ENCODE peak calls at places on chromosome 13, in six cellular contexts. One of them, this sample, is unnamed.

GRCh38 chr13:40377783-40378182 is 288.7 kb downstream of the FOXO1 start:
- DNase-seq in trophoblast cell: no peak
- DNase-seq in H9: no peak
- DNase-seq in IMR-90: no peak
- DNase-seq in H1: no peak
- DNase-seq in mesenchymal stem cell: no peak
- DNase-seq in this sample: no peak

GRCh38 chr13:105608132-105608531 is 927.3 kb downstream of the EFNB2 start:
- DNase-seq in trophoblast cell: no peak
- DNase-seq in H9: no peak
- DNase-seq in IMR-90: no peak
- DNase-seq in H1: no peak
- DNase-seq in mesenchymal stem cell: no peak
- DNase-seq in this sample: no peak

GRCh38 chr13:34076319-34076718 is 258.4 kb downstream of the RFC3 start:
- DNase-seq in trophoblast cell: no peak
- DNase-seq in H9: no peak
- DNase-seq in IMR-90: no peak
- DNase-seq in H1: no peak
- DNase-seq in mesenchymal stem cell: peak
- DNase-seq in this sample: no peak

GRCh38 chr13:75910591-75910990 is 274.5 kb downstream of the LMO7 start:
- DNase-seq in trophoblast cell: no peak
- DNase-seq in H9: no peak
- DNase-seq in IMR-90: no peak
- DNase-seq in H1: no peak
- DNase-seq in mesenchymal stem cell: no peak
- DNase-seq in this sample: no peak

GRCh38 chr13:45564108-45564507 is 51.4 kb downstream of the ERICH6B start:
- DNase-seq in trophoblast cell: no peak
- DNase-seq in H9: no peak
- DNase-seq in IMR-90: peak
- DNase-seq in H1: no peak
- DNase-seq in mesenchymal stem cell: peak
- DNase-seq in this sample: peak

GRCh38 chr13:23928985-23929384 is 31.7 kb upstream of the C1QTNF9B start:
- DNase-seq in trophoblast cell: peak
- DNase-seq in H9: no peak
- DNase-seq in IMR-90: peak
- DNase-seq in H1: no peak
- DNase-seq in mesenchymal stem cell: peak
- DNase-seq in this sample: no peak

GRCh38 chr13:110651726-110652230 is 36.4 kb downstream of the NAXD start:
- DNase-seq in trophoblast cell: no peak
- DNase-seq in H9: no peak
- DNase-seq in IMR-90: no peak
- DNase-seq in H1: no peak
- DNase-seq in mesenchymal stem cell: no peak
- DNase-seq in this sample: no peak

GRCh38 chr13:33764716-33765115 is 53.2 kb upstream of the RFC3 start:
- DNase-seq in trophoblast cell: no peak
- DNase-seq in H9: no peak
- DNase-seq in IMR-90: no peak
- DNase-seq in H1: no peak
- DNase-seq in mesenchymal stem cell: no peak
- DNase-seq in this sample: no peak

GRCh38 chr13:114022876-114023275 is 49.0 kb upstream of the C13orf46 start:
- DNase-seq in trophoblast cell: no peak
- DNase-seq in H9: no peak
- DNase-seq in IMR-90: no peak
- DNase-seq in H1: no peak
- DNase-seq in mesenchymal stem cell: no peak
- DNase-seq in this sample: no peak

GRCh38 chr13:109275848-109276247 is 510.5 kb downstream of the IRS2 start:
- DNase-seq in trophoblast cell: no peak
- DNase-seq in H9: peak
- DNase-seq in IMR-90: no peak
- DNase-seq in H1: no peak
- DNase-seq in mesenchymal stem cell: peak
- DNase-seq in this sample: no peak

GRCh38 chr13:57470491-57470890 is 161.1 kb upstream of the PCDH17 start:
- DNase-seq in trophoblast cell: no peak
- DNase-seq in H9: no peak
- DNase-seq in IMR-90: no peak
- DNase-seq in H1: no peak
- DNase-seq in mesenchymal stem cell: no peak
- DNase-seq in this sample: no peak

GRCh38 chr13:31794452-31794851 is 55.1 kb downstream of the RXFP2 start:
- DNase-seq in trophoblast cell: no peak
- DNase-seq in H9: no peak
- DNase-seq in IMR-90: no peak
- DNase-seq in H1: no peak
- DNase-seq in mesenchymal stem cell: no peak
- DNase-seq in this sample: no peak

GRCh38 chr13:94454906-94455305 is 24.6 kb downstream of the DCT start:
- DNase-seq in trophoblast cell: no peak
- DNase-seq in H9: no peak
- DNase-seq in IMR-90: peak
- DNase-seq in H1: no peak
- DNase-seq in mesenchymal stem cell: no peak
- DNase-seq in this sample: no peak

GRCh38 chr13:61013782-61014181 is 401.9 kb downstream of the PCDH20 start:
- DNase-seq in trophoblast cell: no peak
- DNase-seq in H9: no peak
- DNase-seq in IMR-90: no peak
- DNase-seq in H1: no peak
- DNase-seq in mesenchymal stem cell: no peak
- DNase-seq in this sample: no peak

GRCh38 chr13:35747594-35747993 is 271.1 kb upstream of the MAB21L1 start:
- DNase-seq in trophoblast cell: no peak
- DNase-seq in H9: no peak
- DNase-seq in IMR-90: no peak
- DNase-seq in H1: peak
- DNase-seq in mesenchymal stem cell: no peak
- DNase-seq in this sample: no peak

GRCh38 chr13:110403721-110404120 is 96.6 kb downstream of the COL4A2 start:
- DNase-seq in trophoblast cell: peak
- DNase-seq in H9: no peak
- DNase-seq in IMR-90: peak
- DNase-seq in H1: no peak
- DNase-seq in mesenchymal stem cell: peak
- DNase-seq in this sample: no peak

GRCh38 chr13:84137292-84137691 is 255.0 kb upstream of the SLITRK1 start:
- DNase-seq in trophoblast cell: no peak
- DNase-seq in H9: no peak
- DNase-seq in IMR-90: no peak
- DNase-seq in H1: no peak
- DNase-seq in mesenchymal stem cell: peak
- DNase-seq in this sample: no peak

GRCh38 chr13:106210327-106210726 is 325.1 kb downstream of the EFNB2 start:
- DNase-seq in trophoblast cell: no peak
- DNase-seq in H9: no peak
- DNase-seq in IMR-90: peak
- DNase-seq in H1: no peak
- DNase-seq in mesenchymal stem cell: peak
- DNase-seq in this sample: no peak

GRCh38 chr13:112954488-112955270 is 14.3 kb upstream of the MCF2L start:
- DNase-seq in trophoblast cell: no peak
- DNase-seq in H9: no peak
- DNase-seq in IMR-90: no peak
- DNase-seq in H1: no peak
- DNase-seq in mesenchymal stem cell: no peak
- DNase-seq in this sample: no peak

GRCh38 chr13:112951674-112952371 is 17.2 kb upstream of the MCF2L start:
- DNase-seq in trophoblast cell: no peak
- DNase-seq in H9: peak
- DNase-seq in IMR-90: no peak
- DNase-seq in H1: no peak
- DNase-seq in mesenchymal stem cell: no peak
- DNase-seq in this sample: no peak

GRCh38 chr13:112952759-112953541 is 16.1 kb upstream of the MCF2L start:
- DNase-seq in trophoblast cell: no peak
- DNase-seq in H9: no peak
- DNase-seq in IMR-90: no peak
- DNase-seq in H1: no peak
- DNase-seq in mesenchymal stem cell: no peak
- DNase-seq in this sample: no peak

GRCh38 chr13:112955271-112955937 is 13.6 kb upstream of the MCF2L start:
- DNase-seq in trophoblast cell: no peak
- DNase-seq in H9: no peak
- DNase-seq in IMR-90: no peak
- DNase-seq in H1: no peak
- DNase-seq in mesenchymal stem cell: no peak
- DNase-seq in this sample: no peak

DNA sequence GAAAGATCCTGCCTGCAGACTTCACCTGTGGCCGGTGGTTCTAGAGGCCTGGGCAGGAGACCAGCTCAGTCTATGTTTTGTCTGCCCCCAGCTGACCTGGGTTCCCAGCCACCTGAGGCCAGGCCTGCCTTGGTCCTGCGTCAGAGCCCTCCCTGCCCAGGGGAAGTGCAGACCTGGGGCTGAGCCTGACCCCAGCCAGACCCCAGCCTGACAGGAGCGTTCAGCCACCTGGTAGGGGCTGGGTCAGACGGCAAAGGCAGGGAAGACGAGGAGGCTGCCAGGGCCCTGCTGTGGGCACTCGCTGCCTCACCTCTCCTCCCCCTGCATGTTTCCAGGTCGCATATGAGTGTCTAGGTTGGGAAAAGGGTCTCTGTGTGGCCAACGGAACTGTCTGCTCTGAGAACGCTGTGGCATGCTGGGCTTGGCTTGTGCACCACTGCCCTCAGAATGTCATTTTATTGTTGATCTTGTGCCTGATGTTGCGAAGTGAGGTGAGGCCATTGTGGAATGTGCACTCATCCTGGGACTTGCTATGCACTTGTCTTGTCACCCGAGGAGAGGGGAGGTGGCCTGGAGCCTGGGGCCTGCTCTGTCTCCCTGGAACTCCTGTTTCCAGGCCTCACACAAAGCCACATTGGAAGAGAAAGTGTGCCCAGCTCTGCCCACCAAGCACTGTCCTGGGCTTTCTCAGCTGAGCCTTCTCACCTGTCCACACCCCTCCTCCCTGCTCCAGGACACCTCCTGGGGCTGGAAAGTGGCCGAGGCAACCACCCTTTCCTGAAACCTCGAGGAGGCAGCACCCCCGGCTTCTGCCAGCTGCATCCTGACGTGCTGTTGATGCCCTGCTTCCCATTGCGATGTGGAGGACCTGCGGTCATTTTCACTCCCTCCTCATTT is 15.2 kb upstream of the MCF2L start:
- DNase-seq in trophoblast cell: no peak
- DNase-seq in H9: no peak
- DNase-seq in IMR-90: no peak
- DNase-seq in H1: no peak
- DNase-seq in mesenchymal stem cell: no peak
- DNase-seq in this sample: no peak
- H3K27ac ChIP-seq in trophoblast cell: no peak
- H3K27ac ChIP-seq in H9: no peak
- H3K27ac ChIP-seq in IMR-90: no peak
- H3K27ac ChIP-seq in H1: peak
- H3K27ac ChIP-seq in mesenchymal stem cell: no peak
- H3K27ac ChIP-seq in this sample: no peak

DNA sequence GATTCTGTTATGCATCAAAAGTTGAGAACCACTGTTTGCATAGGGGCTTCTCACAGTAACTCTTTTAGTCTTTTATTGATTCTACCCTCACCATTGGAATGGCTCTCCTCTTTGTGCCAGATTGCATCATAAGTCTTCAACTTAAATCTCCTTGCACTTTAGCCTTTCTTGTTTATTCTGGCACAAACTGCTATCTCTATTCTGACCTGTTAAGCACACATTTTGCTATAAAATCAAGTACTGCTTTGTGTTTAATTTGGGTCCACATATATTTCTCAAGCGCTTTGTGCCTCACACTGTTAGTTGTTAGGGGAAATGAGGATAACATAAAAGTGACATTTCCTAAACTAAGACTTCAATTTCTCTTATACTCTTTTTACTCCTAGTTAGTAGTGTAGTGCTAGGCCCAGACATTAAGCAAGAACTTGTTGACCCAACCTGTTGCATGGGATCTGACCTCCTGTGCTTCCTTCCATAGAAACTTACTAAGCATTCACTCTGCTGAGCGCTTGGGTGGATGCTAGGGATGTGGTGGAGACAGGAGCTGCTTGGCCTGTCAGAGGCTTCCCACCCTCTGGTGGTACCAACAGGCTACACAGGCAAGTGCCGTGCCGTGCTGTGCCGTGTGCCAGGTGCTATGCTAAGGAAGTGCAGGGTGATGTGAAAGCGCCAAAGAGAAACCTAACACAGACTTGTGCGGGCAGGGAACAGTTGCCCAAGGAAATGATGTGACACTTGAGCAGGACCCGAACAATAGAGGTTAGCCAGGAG is 1.2 kb downstream of the UTP14C start:
- DNase-seq in trophoblast cell: no peak
- DNase-seq in H9: peak
- DNase-seq in IMR-90: no peak
- DNase-seq in H1: no peak
- DNase-seq in mesenchymal stem cell: no peak
- DNase-seq in this sample: no peak
- H3K14ac ChIP-seq in trophoblast cell: no peak
- H3K14ac ChIP-seq in H9: no peak
- H3K14ac ChIP-seq in IMR-90: no peak
- H3K14ac ChIP-seq in H1: no peak
- H3K14ac ChIP-seq in mesenchymal stem cell: no peak
- H3K14ac ChIP-seq in this sample: no peak

DNA sequence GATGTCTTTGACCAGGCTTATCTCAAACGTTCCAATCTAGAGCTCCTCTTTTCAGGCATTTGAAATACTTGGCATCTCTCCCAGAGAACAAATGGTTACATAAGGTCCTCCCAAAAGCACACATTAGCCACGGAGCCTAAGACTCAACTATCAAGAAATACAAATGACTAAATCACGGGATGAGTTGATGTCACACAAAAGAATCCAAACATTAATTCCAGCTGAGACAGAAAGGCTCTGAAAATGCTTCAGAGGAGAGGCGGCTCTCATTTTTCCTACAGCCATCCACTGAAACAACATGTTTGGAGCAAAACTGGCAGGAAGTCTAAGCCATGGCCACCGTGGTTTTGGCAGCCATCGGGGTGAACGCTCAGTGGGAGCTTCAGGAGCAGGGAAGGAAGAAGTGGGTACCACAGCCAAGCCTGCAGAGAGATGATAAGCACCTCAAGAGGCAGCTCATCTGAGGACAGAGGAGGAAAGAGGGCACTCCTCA is 122.5 kb downstream of the STK24 start:
- DNase-seq in trophoblast cell: no peak
- DNase-seq in H9: no peak
- DNase-seq in IMR-90: peak
- DNase-seq in H1: no peak
- DNase-seq in mesenchymal stem cell: peak
- DNase-seq in this sample: no peak
- H3K27ac ChIP-seq in trophoblast cell: no peak
- H3K27ac ChIP-seq in H9: no peak
- H3K27ac ChIP-seq in IMR-90: peak
- H3K27ac ChIP-seq in H1: no peak
- H3K27ac ChIP-seq in mesenchymal stem cell: no peak
- H3K27ac ChIP-seq in this sample: peak

DNA sequence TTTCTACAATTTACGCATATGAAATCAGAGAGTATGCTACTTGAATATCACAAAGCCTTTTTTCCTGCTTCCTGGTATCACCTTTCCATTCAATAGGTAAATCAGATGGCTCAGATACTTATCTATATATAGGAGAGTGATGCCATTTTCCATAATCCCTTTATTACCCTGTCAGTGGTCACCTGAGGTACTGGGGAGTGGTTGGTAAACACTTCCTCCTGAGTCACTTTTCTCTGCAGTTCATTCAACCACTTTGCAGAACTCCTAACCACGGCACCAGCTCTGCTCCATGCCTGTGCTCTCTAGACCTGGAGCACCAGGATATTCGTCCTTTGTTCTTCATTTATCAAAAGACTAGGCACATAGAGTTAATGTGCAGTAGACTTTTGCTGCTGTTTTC is 748.5 kb upstream of the KLHL1 start:
- DNase-seq in trophoblast cell: no peak
- DNase-seq in H9: no peak
- DNase-seq in IMR-90: no peak
- DNase-seq in H1: no peak
- DNase-seq in mesenchymal stem cell: no peak
- DNase-seq in this sample: no peak
- H3K14ac ChIP-seq in trophoblast cell: no peak
- H3K14ac ChIP-seq in H9: no peak
- H3K14ac ChIP-seq in IMR-90: no peak
- H3K14ac ChIP-seq in H1: no peak
- H3K14ac ChIP-seq in mesenchymal stem cell: no peak
- H3K14ac ChIP-seq in this sample: no peak

This sample was measured in neuronal stem cell.